ENCODE peak calls at places on chromosomes 13 and 19, in seven cellular contexts. One of them, this sample, is unnamed.

GRCh38 chr13:66559093-66559492 is 671.0 kb downstream of the PCDH9 start:
- DNase-seq in cardiac fibroblast: no peak
- DNase-seq in PC-3: peak
- DNase-seq in uterus: no peak
- DNase-seq in AG04450: no peak
- DNase-seq in lower leg skin: no peak
- DNase-seq in Peyer's patch: no peak
- DNase-seq in this sample: no peak

GRCh38 chr13:91346062-91346461 is 1.4 kb upstream of the MIR17HG start:
- DNase-seq in uterus: no peak
- DNase-seq in cardiac fibroblast: no peak
- DNase-seq in lower leg skin: no peak
- DNase-seq in AG04450: no peak
- DNase-seq in Peyer's patch: no peak
- DNase-seq in PC-3: no peak
- DNase-seq in this sample: no peak

GRCh38 chr13:42247883-42248282 is 24.1 kb upstream of the AKAP11 start:
- DNase-seq in PC-3: peak
- DNase-seq in uterus: no peak
- DNase-seq in Peyer's patch: no peak
- DNase-seq in lower leg skin: no peak
- DNase-seq in AG04450: no peak
- DNase-seq in cardiac fibroblast: no peak
- DNase-seq in this sample: no peak

GRCh38 chr19:2609389-2610116 is 92.9 kb downstream of the GNG7 start:
- DNase-seq in cardiac fibroblast: no peak
- DNase-seq in lower leg skin: peak
- DNase-seq in Peyer's patch: peak
- DNase-seq in uterus: no peak
- DNase-seq in AG04450: no peak
- DNase-seq in PC-3: no peak
- DNase-seq in this sample: no peak

GRCh38 chr13:27401210-27401609 is 23.2 kb upstream of the GTF3A start:
- DNase-seq in AG04450: no peak
- DNase-seq in Peyer's patch: peak
- DNase-seq in uterus: no peak
- DNase-seq in lower leg skin: no peak
- DNase-seq in PC-3: peak
- DNase-seq in cardiac fibroblast: no peak
- DNase-seq in this sample: no peak

GRCh38 chr19:48975947-48976847 is 11.1 kb downstream of the FTL start:
- DNase-seq in Peyer's patch: no peak
- DNase-seq in cardiac fibroblast: no peak
- DNase-seq in AG04450: no peak
- DNase-seq in lower leg skin: no peak
- DNase-seq in PC-3: no peak
- DNase-seq in uterus: no peak
- DNase-seq in this sample: no peak

GRCh38 chr13:111341886-111342285 is 21.4 kb downstream of the TEX29 start:
- DNase-seq in AG04450: no peak
- DNase-seq in lower leg skin: peak
- DNase-seq in Peyer's patch: no peak
- DNase-seq in cardiac fibroblast: no peak
- DNase-seq in PC-3: no peak
- DNase-seq in uterus: no peak
- DNase-seq in this sample: no peak

GRCh38 chr19:35901854-35902661 is at the start of gene HCST:
- DNase-seq in uterus: no peak
- DNase-seq in cardiac fibroblast: no peak
- DNase-seq in PC-3: peak
- DNase-seq in AG04450: no peak
- DNase-seq in Peyer's patch: peak
- DNase-seq in lower leg skin: no peak
- DNase-seq in this sample: peak

GRCh38 chr13:52361225-52361624 is 44.7 kb downstream of the THSD1 start:
- DNase-seq in AG04450: no peak
- DNase-seq in PC-3: peak
- DNase-seq in uterus: no peak
- DNase-seq in cardiac fibroblast: no peak
- DNase-seq in lower leg skin: no peak
- DNase-seq in Peyer's patch: no peak
- DNase-seq in this sample: no peak

GRCh38 chr19:42193706-42194105 is 23.8 kb downstream of the DEDD2 start:
- DNase-seq in uterus: no peak
- DNase-seq in cardiac fibroblast: peak
- DNase-seq in lower leg skin: no peak
- DNase-seq in AG04450: no peak
- DNase-seq in Peyer's patch: no peak
- DNase-seq in PC-3: peak
- DNase-seq in this sample: no peak

GRCh38 chr19:7450243-7451223 is 38.3 kb downstream of the PEX11G start:
- DNase-seq in uterus: no peak
- DNase-seq in AG04450: peak
- DNase-seq in PC-3: peak
- DNase-seq in lower leg skin: no peak
- DNase-seq in cardiac fibroblast: peak
- DNase-seq in Peyer's patch: no peak
- DNase-seq in this sample: peak

GRCh38 chr13:113491418-113491883 is 940 bp upstream of the DCUN1D2 start:
- DNase-seq in lower leg skin: no peak
- DNase-seq in cardiac fibroblast: peak
- DNase-seq in AG04450: no peak
- DNase-seq in PC-3: peak
- DNase-seq in Peyer's patch: no peak
- DNase-seq in uterus: peak
- DNase-seq in this sample: peak

GRCh38 chr19:47391510-47392223 is 27.7 kb downstream of the MEIS3 start:
- DNase-seq in PC-3: peak
- DNase-seq in lower leg skin: peak
- DNase-seq in uterus: peak
- DNase-seq in AG04450: peak
- DNase-seq in cardiac fibroblast: peak
- DNase-seq in Peyer's patch: peak
- DNase-seq in this sample: peak

GRCh38 chr13:104809483-104809882 is 1726.0 kb downstream of the EFNB2 start:
- DNase-seq in PC-3: no peak
- DNase-seq in cardiac fibroblast: no peak
- DNase-seq in uterus: no peak
- DNase-seq in lower leg skin: no peak
- DNase-seq in Peyer's patch: no peak
- DNase-seq in AG04450: no peak
- DNase-seq in this sample: no peak

GRCh38 chr19:35303357-35303915 is 11.5 kb downstream of the MAG start:
- DNase-seq in cardiac fibroblast: no peak
- DNase-seq in AG04450: no peak
- DNase-seq in lower leg skin: no peak
- DNase-seq in uterus: no peak
- DNase-seq in PC-3: no peak
- DNase-seq in Peyer's patch: no peak
- DNase-seq in this sample: no peak

GRCh38 chr19:45087531-45087930 is 5.4 kb upstream of the PPP1R37 start:
- DNase-seq in PC-3: no peak
- DNase-seq in lower leg skin: no peak
- DNase-seq in cardiac fibroblast: no peak
- DNase-seq in AG04450: no peak
- DNase-seq in Peyer's patch: peak
- DNase-seq in uterus: no peak
- DNase-seq in this sample: no peak

GRCh38 chr19:15297416-15298224 is 34.7 kb downstream of the BRD4 start:
- DNase-seq in cardiac fibroblast: peak
- DNase-seq in PC-3: peak
- DNase-seq in uterus: no peak
- DNase-seq in lower leg skin: no peak
- DNase-seq in Peyer's patch: no peak
- DNase-seq in AG04450: peak
- DNase-seq in this sample: peak

GRCh38 chr13:40635315-40635995 is 31.0 kb downstream of the FOXO1 start:
- DNase-seq in Peyer's patch: no peak
- DNase-seq in AG04450: no peak
- DNase-seq in cardiac fibroblast: no peak
- DNase-seq in lower leg skin: no peak
- DNase-seq in PC-3: peak
- DNase-seq in uterus: no peak
- DNase-seq in this sample: no peak

GRCh38 chr13:29049524-29049923 is 229.4 kb downstream of the MTUS2 start:
- DNase-seq in uterus: no peak
- DNase-seq in lower leg skin: no peak
- DNase-seq in cardiac fibroblast: no peak
- DNase-seq in PC-3: no peak
- DNase-seq in AG04450: no peak
- DNase-seq in Peyer's patch: no peak
- DNase-seq in this sample: no peak

GRCh38 chr13:56659041-56659471 is 481.7 kb upstream of the PRR20A start:
- DNase-seq in Peyer's patch: no peak
- DNase-seq in PC-3: no peak
- DNase-seq in AG04450: no peak
- DNase-seq in lower leg skin: peak
- DNase-seq in uterus: no peak
- DNase-seq in cardiac fibroblast: no peak
- DNase-seq in this sample: no peak

GRCh38 chr13:45393941-45394570 is 24.1 kb downstream of the SLC25A30 start:
- DNase-seq in Peyer's patch: no peak
- DNase-seq in uterus: no peak
- DNase-seq in AG04450: no peak
- DNase-seq in PC-3: peak
- DNase-seq in lower leg skin: no peak
- DNase-seq in cardiac fibroblast: peak
- DNase-seq in this sample: peak

GRCh38 chr13:75139291-75139690 is 342.7 kb downstream of the TBC1D4 start:
- DNase-seq in Peyer's patch: no peak
- DNase-seq in uterus: no peak
- DNase-seq in cardiac fibroblast: peak
- DNase-seq in lower leg skin: no peak
- DNase-seq in AG04450: no peak
- DNase-seq in PC-3: peak
- DNase-seq in this sample: peak

GRCh38 chr19:41904118-41904870 is 21.3 kb downstream of the ARHGEF1 start:
- DNase-seq in Peyer's patch: no peak
- DNase-seq in PC-3: peak
- DNase-seq in AG04450: no peak
- DNase-seq in lower leg skin: no peak
- DNase-seq in cardiac fibroblast: no peak
- DNase-seq in uterus: no peak
- DNase-seq in this sample: no peak

GRCh38 chr13:33349314-33349995 is 63.9 kb upstream of the STARD13 start:
- DNase-seq in uterus: peak
- DNase-seq in lower leg skin: peak
- DNase-seq in cardiac fibroblast: no peak
- DNase-seq in AG04450: no peak
- DNase-seq in PC-3: peak
- DNase-seq in Peyer's patch: no peak
- DNase-seq in this sample: no peak

GRCh38 chr19:29211562-29212416 is 1.2 kb downstream of the UQCRFS1 start:
- DNase-seq in cardiac fibroblast: peak
- DNase-seq in lower leg skin: no peak
- DNase-seq in uterus: no peak
- DNase-seq in Peyer's patch: no peak
- DNase-seq in AG04450: no peak
- DNase-seq in PC-3: peak
- DNase-seq in this sample: peak

GRCh38 chr13:44276061-44276460 is 97.6 kb upstream of the SERP2 start:
- DNase-seq in PC-3: no peak
- DNase-seq in uterus: no peak
- DNase-seq in Peyer's patch: peak
- DNase-seq in AG04450: no peak
- DNase-seq in lower leg skin: peak
- DNase-seq in cardiac fibroblast: no peak
- DNase-seq in this sample: no peak

GRCh38 chr19:18157465-18158063 is 4.6 kb downstream of the PIK3R2 start:
- DNase-seq in uterus: no peak
- DNase-seq in PC-3: no peak
- DNase-seq in Peyer's patch: no peak
- DNase-seq in cardiac fibroblast: no peak
- DNase-seq in lower leg skin: no peak
- DNase-seq in AG04450: no peak
- DNase-seq in this sample: no peak

DNA sequence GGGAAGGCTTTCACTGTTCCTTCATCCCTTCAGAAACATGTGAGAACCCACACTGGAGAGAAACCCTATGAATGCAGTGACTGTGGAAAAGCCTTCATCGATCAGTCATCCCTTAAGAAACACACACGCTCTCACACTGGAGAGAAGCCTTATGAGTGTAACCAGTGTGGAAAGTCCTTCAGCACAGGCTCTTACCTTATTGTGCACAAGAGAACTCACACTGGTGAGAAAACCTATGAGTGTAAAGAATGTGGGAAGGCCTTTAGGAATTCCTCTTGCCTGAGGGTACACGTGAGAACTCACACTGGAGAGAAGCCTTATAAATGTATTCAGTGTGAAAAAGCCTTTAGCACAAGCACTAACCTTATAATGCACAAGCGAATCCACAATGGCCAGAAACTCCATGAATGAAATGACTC is 18.6 kb downstream of the ZNF177 start:
- DNase-seq in Peyer's patch: no peak
- DNase-seq in uterus: no peak
- DNase-seq in AG04450: no peak
- DNase-seq in cardiac fibroblast: no peak
- DNase-seq in lower leg skin: no peak
- DNase-seq in PC-3: no peak
- DNase-seq in this sample: no peak
- TF ChIP-seq CTCF in Peyer's patch: no peak
- TF ChIP-seq CTCF in uterus: no peak
- TF ChIP-seq CTCF in AG04450: no peak
- TF ChIP-seq CTCF in cardiac fibroblast: no peak
- TF ChIP-seq CTCF in lower leg skin: no peak
- TF ChIP-seq CTCF in PC-3: no peak
- TF ChIP-seq CTCF in this sample: no peak

GRCh38 chr19:30278882-30279254 is 93.3 kb upstream of the ZNF536 start:
- DNase-seq in AG04450: no peak
- DNase-seq in PC-3: no peak
- DNase-seq in Peyer's patch: no peak
- DNase-seq in cardiac fibroblast: no peak
- DNase-seq in uterus: no peak
- DNase-seq in lower leg skin: no peak
- DNase-seq in this sample: no peak
- TF ChIP-seq CTCF in AG04450: no peak
- TF ChIP-seq CTCF in PC-3: no peak
- TF ChIP-seq CTCF in Peyer's patch: no peak
- TF ChIP-seq CTCF in cardiac fibroblast: no peak
- TF ChIP-seq CTCF in uterus: no peak
- TF ChIP-seq CTCF in lower leg skin: no peak
- TF ChIP-seq CTCF in this sample: no peak

GRCh38 chr19:46297700-46298476 is 1.0 kb downstream of the HIF3A start:
- DNase-seq in uterus: peak
- DNase-seq in AG04450: no peak
- DNase-seq in cardiac fibroblast: peak
- DNase-seq in PC-3: no peak
- DNase-seq in lower leg skin: peak
- DNase-seq in Peyer's patch: no peak
- DNase-seq in this sample: no peak
- TF ChIP-seq CTCF in uterus: no peak
- TF ChIP-seq CTCF in AG04450: no peak
- TF ChIP-seq CTCF in cardiac fibroblast: peak
- TF ChIP-seq CTCF in PC-3: no peak
- TF ChIP-seq CTCF in lower leg skin: no peak
- TF ChIP-seq CTCF in Peyer's patch: peak
- TF ChIP-seq CTCF in this sample: no peak

DNA sequence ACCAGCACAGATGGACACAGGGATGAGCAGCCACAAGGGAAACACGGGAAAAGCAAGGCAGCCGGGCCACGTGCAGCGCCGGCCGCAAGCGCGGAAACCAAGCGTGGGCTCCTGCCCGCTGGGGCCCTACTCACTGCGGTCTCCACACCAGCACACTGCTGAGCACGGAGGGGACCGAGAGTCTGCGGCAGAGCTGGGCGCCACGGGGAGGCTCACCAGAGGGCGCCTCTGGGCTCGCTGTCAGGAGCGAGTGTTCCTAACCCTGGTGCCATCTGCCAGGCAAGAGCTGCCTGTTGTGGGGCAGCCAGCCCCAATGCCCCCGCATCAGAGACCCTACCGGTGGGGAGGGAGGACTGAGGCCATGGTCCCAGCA is 26.5 kb downstream of the MPND start:
- DNase-seq in cardiac fibroblast: no peak
- DNase-seq in PC-3: no peak
- DNase-seq in AG04450: no peak
- DNase-seq in Peyer's patch: peak
- DNase-seq in uterus: no peak
- DNase-seq in lower leg skin: peak
- DNase-seq in this sample: peak
- TF ChIP-seq CTCF in cardiac fibroblast: peak
- TF ChIP-seq CTCF in PC-3: peak
- TF ChIP-seq CTCF in AG04450: peak
- TF ChIP-seq CTCF in Peyer's patch: peak
- TF ChIP-seq CTCF in uterus: peak
- TF ChIP-seq CTCF in lower leg skin: no peak
- TF ChIP-seq CTCF in this sample: peak

This sample was measured in AG10803.